ENCODE peak calls at places on chromosomes 6 and 20, in four cellular contexts. One of them, this sample, is unnamed.

GRCh38 chr6:138891255-138891986 is 95.5 kb downstream of the ECT2L start:
- DNase-seq in K562: no peak
- DNase-seq in GM12878: no peak
- DNase-seq in HepG2: no peak
- DNase-seq in this sample: no peak

GRCh38 chr6:114287461-114287860 is 55.4 kb downstream of the HS3ST5 start:
- DNase-seq in K562: no peak
- DNase-seq in GM12878: no peak
- DNase-seq in HepG2: no peak
- DNase-seq in this sample: no peak

GRCh38 chr6:134741193-134741521 is 208.7 kb downstream of the ALDH8A1 start:
- DNase-seq in K562: no peak
- DNase-seq in GM12878: no peak
- DNase-seq in HepG2: no peak
- DNase-seq in this sample: no peak

GRCh38 chr20:59016795-59017492 is 2.3 kb upstream of the TUBB1 start:
- DNase-seq in K562: no peak
- DNase-seq in GM12878: no peak
- DNase-seq in HepG2: peak
- DNase-seq in this sample: no peak

GRCh38 chr6:160851031-160851430 is 140.5 kb upstream of the MAP3K4 start:
- DNase-seq in K562: no peak
- DNase-seq in GM12878: no peak
- DNase-seq in HepG2: no peak
- DNase-seq in this sample: no peak

GRCh38 chr20:25290646-25291431 is 43.0 kb downstream of the PYGB start:
- DNase-seq in K562: no peak
- DNase-seq in GM12878: no peak
- DNase-seq in HepG2: no peak
- DNase-seq in this sample: no peak

GRCh38 chr6:52511572-52512151 is 65.2 kb downstream of the TRAM2 start:
- DNase-seq in K562: no peak
- DNase-seq in GM12878: no peak
- DNase-seq in HepG2: no peak
- DNase-seq in this sample: no peak

GRCh38 chr6:43334466-43335095 is 26.0 kb upstream of the CRIP3 start:
- DNase-seq in K562: peak
- DNase-seq in GM12878: no peak
- DNase-seq in HepG2: peak
- DNase-seq in this sample: no peak

GRCh38 chr6:16851758-16852157 is 90.5 kb upstream of the ATXN1 start:
- DNase-seq in K562: no peak
- DNase-seq in GM12878: peak
- DNase-seq in HepG2: no peak
- DNase-seq in this sample: no peak

DNA sequence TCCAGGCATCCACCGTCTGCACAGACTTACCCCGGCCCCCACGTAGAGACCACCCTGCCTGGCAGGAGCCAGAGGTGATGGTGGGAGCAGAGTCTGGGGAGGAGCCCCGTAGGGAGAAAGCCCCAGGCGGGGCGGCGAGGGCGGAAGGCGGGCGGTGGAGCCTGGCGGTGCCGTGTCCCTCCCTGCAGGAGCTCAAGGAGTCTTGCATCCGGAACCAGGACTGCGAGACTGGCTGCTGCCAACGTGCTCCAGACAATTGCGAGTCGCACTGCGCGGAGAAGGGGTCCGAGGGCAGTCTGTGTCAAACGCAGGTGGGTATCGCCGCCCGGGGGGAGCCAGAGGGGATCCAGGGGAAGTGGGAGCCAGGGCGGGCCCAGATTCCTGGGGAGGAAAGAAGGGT is 6.0 kb downstream of the CLPSL1 start:
- DNase-seq in K562: peak
- DNase-seq in GM12878: no peak
- DNase-seq in HepG2: no peak
- DNase-seq in this sample: no peak
- TF ChIP-seq EZH2 in K562: no peak
- TF ChIP-seq EZH2 in GM12878: no peak
- TF ChIP-seq EZH2 in HepG2: no peak
- TF ChIP-seq EZH2 in this sample: no peak

DNA sequence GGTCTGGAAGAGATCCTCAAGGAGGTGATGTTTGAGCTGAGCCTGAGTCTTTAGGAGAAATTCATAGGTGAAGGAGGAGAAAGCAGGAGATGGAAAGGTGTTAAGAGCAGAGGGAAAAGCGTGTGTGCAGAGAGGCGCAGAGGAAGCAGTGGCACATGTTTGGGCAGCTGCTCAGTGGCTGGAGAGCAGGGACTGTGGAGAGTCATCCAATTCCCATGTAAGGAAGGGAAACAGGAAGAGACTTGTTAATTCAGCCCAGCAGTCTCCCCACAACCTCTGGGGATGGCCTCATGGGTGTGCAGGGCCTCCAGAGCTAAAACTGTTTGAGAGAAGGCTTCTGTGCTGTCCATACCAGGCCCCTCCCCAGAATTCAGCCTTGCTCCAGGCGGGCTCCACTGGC is 16.2 kb downstream of the AAR2 start:
- DNase-seq in K562: no peak
- DNase-seq in GM12878: no peak
- DNase-seq in HepG2: no peak
- DNase-seq in this sample: no peak
- TF ChIP-seq TAF1 in K562: no peak
- TF ChIP-seq TAF1 in GM12878: no peak
- TF ChIP-seq TAF1 in HepG2: no peak
- TF ChIP-seq TAF1 in this sample: no peak

GRCh38 chr20:57065646-57066045 is 200.8 kb downstream of the BMP7 start:
- DNase-seq in K562: no peak
- DNase-seq in GM12878: no peak
- DNase-seq in HepG2: no peak
- DNase-seq in this sample: no peak

GRCh38 chr20:57066126-57066900 is 200.1 kb downstream of the BMP7 start:
- DNase-seq in K562: no peak
- DNase-seq in GM12878: no peak
- DNase-seq in HepG2: no peak
- DNase-seq in this sample: no peak

GRCh38 chr20:57062241-57062640 is 204.2 kb downstream of the BMP7 start:
- DNase-seq in K562: no peak
- DNase-seq in GM12878: no peak
- DNase-seq in HepG2: no peak
- DNase-seq in this sample: no peak

GRCh38 chr20:57062696-57063270 is 203.7 kb downstream of the BMP7 start:
- DNase-seq in K562: no peak
- DNase-seq in GM12878: no peak
- DNase-seq in HepG2: no peak
- DNase-seq in this sample: no peak

GRCh38 chr20:57064836-57065235 is 201.6 kb downstream of the BMP7 start:
- DNase-seq in K562: no peak
- DNase-seq in GM12878: no peak
- DNase-seq in HepG2: no peak
- DNase-seq in this sample: no peak
- TF ChIP-seq EZH2 in K562: no peak
- TF ChIP-seq EZH2 in GM12878: no peak
- TF ChIP-seq EZH2 in HepG2: no peak
- TF ChIP-seq EZH2 in this sample: no peak

GRCh38 chr6:156167289-156168076 is 609.7 kb upstream of the ARID1B start:
- DNase-seq in K562: no peak
- DNase-seq in GM12878: no peak
- DNase-seq in HepG2: no peak
- DNase-seq in this sample: no peak

GRCh38 chr6:156166093-156166492 is 611.1 kb upstream of the ARID1B start:
- DNase-seq in K562: no peak
- DNase-seq in GM12878: no peak
- DNase-seq in HepG2: no peak
- DNase-seq in this sample: no peak

GRCh38 chr6:156174026-156174880 is 602.9 kb upstream of the ARID1B start:
- DNase-seq in K562: no peak
- DNase-seq in GM12878: no peak
- DNase-seq in HepG2: no peak
- DNase-seq in this sample: no peak

GRCh38 chr6:156164701-156165454 is 612.3 kb upstream of the ARID1B start:
- DNase-seq in K562: no peak
- DNase-seq in GM12878: no peak
- DNase-seq in HepG2: no peak
- DNase-seq in this sample: no peak

DNA sequence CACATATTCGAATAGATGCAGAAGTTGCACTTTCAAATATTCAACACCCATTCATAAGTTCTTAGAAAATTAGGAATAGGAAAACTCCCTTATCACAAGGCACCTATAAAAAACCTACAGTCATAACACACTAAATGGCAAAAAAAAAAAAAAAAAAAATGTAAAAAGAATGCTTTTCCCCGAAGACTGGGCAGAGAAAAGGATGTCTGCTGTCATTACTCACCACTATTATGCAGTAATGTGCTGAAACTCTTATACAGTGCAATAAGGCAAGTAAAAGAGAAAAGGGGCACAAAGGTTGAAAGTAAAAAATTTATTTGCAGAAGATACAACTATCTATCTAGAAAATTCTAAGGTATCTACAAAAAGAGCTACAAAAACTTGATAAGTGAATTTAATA is 607.8 kb upstream of the ARID1B start:
- DNase-seq in K562: no peak
- DNase-seq in GM12878: no peak
- DNase-seq in HepG2: no peak
- DNase-seq in this sample: no peak
- TF ChIP-seq TAF1 in K562: no peak
- TF ChIP-seq TAF1 in GM12878: no peak
- TF ChIP-seq TAF1 in HepG2: no peak
- TF ChIP-seq TAF1 in this sample: no peak

GRCh38 chr20:2295286-2295685 is 515 bp upstream of the TGM3 start:
- DNase-seq in K562: no peak
- DNase-seq in GM12878: no peak
- DNase-seq in HepG2: no peak
- DNase-seq in this sample: no peak

GRCh38 chr20:2293971-2294370 is 1.8 kb upstream of the TGM3 start:
- DNase-seq in K562: no peak
- DNase-seq in GM12878: no peak
- DNase-seq in HepG2: no peak
- DNase-seq in this sample: no peak

GRCh38 chr20:2295886-2296544 is at the start of gene TGM3:
- DNase-seq in K562: no peak
- DNase-seq in GM12878: no peak
- DNase-seq in HepG2: no peak
- DNase-seq in this sample: no peak

GRCh38 chr20:2292711-2293110 is 3.1 kb upstream of the TGM3 start:
- DNase-seq in K562: no peak
- DNase-seq in GM12878: no peak
- DNase-seq in HepG2: no peak
- DNase-seq in this sample: no peak

GRCh38 chr20:2293486-2293885 is 2.3 kb upstream of the TGM3 start:
- DNase-seq in K562: no peak
- DNase-seq in GM12878: no peak
- DNase-seq in HepG2: no peak
- DNase-seq in this sample: no peak
- TF ChIP-seq EZH2 in K562: no peak
- TF ChIP-seq EZH2 in GM12878: no peak
- TF ChIP-seq EZH2 in HepG2: no peak
- TF ChIP-seq EZH2 in this sample: no peak

DNA sequence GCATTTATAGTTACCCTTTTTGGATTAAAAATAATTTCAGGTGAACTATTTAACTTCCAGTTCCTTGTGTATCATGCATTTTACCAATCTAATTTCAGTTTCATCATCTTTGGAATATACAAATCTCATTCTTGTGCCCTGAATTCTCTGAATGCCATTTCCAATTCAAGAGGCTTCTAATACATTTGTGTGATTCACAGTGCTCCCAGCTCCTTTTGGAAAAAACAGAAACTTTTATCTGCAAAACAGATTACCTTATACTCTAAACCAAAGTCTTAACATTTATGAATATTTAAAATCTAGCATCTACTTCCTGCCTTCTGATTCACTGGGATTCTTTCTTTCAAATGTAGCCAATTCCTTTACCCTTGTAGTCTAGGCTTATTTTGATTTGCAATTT is 11.1 kb upstream of the PEX7 start:
- DNase-seq in K562: no peak
- DNase-seq in GM12878: no peak
- DNase-seq in HepG2: no peak
- DNase-seq in this sample: no peak
- TF ChIP-seq TAF1 in K562: no peak
- TF ChIP-seq TAF1 in GM12878: no peak
- TF ChIP-seq TAF1 in HepG2: no peak
- TF ChIP-seq TAF1 in this sample: no peak

GRCh38 chr20:62816879-62817873 is at the start of gene COL9A3:
- DNase-seq in K562: peak
- DNase-seq in GM12878: no peak
- DNase-seq in HepG2: peak
- DNase-seq in this sample: no peak
- TF ChIP-seq EZH2 in K562: no peak
- TF ChIP-seq EZH2 in GM12878: no peak
- TF ChIP-seq EZH2 in HepG2: no peak
- TF ChIP-seq EZH2 in this sample: no peak

GRCh38 chr6:84758486-84758885 is 5.9 kb downstream of the TBX18 start:
- DNase-seq in K562: no peak
- DNase-seq in GM12878: no peak
- DNase-seq in HepG2: no peak
- DNase-seq in this sample: no peak
- TF ChIP-seq TAF1 in K562: no peak
- TF ChIP-seq TAF1 in GM12878: no peak
- TF ChIP-seq TAF1 in HepG2: no peak
- TF ChIP-seq TAF1 in this sample: no peak

GRCh38 chr20:64038252-64038578 is 2.2 kb downstream of the C20orf204 start:
- DNase-seq in K562: peak
- DNase-seq in GM12878: no peak
- DNase-seq in HepG2: no peak
- DNase-seq in this sample: no peak
- TF ChIP-seq EZH2 in K562: no peak
- TF ChIP-seq EZH2 in GM12878: no peak
- TF ChIP-seq EZH2 in HepG2: no peak
- TF ChIP-seq EZH2 in this sample: peak

GRCh38 chr20:50551288-50551687 is 41.1 kb downstream of the PTPN1 start:
- DNase-seq in K562: no peak
- DNase-seq in GM12878: no peak
- DNase-seq in HepG2: no peak
- DNase-seq in this sample: no peak

GRCh38 chr20:50547956-50548355 is 37.8 kb downstream of the PTPN1 start:
- DNase-seq in K562: no peak
- DNase-seq in GM12878: no peak
- DNase-seq in HepG2: no peak
- DNase-seq in this sample: no peak

GRCh38 chr20:50548396-50548795 is 38.2 kb downstream of the PTPN1 start:
- DNase-seq in K562: no peak
- DNase-seq in GM12878: no peak
- DNase-seq in HepG2: no peak
- DNase-seq in this sample: no peak

GRCh38 chr20:50552979-50553378 is 42.8 kb downstream of the PTPN1 start:
- DNase-seq in K562: no peak
- DNase-seq in GM12878: no peak
- DNase-seq in HepG2: no peak
- DNase-seq in this sample: no peak

DNA sequence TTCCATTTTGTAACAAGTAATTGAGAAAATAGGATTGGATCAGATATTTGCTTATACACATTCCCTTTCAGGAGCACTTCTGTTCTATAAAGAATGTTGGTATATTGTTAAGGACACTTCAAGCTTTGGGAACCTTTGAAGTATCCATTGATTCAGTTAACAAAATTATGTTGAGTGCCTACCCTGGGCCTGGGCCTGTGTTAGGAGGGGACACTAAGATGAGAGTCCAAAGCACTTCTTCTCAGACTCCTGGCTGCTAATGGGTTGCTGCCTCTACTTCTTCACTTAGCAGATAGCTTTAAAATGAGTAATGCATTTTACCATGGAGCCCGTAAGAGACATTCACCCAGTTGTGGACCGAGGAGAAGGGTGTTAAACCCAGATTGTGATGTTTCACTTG is 40.3 kb downstream of the PTPN1 start:
- DNase-seq in K562: no peak
- DNase-seq in GM12878: no peak
- DNase-seq in HepG2: no peak
- DNase-seq in this sample: no peak
- TF ChIP-seq TAF1 in K562: no peak
- TF ChIP-seq TAF1 in GM12878: no peak
- TF ChIP-seq TAF1 in HepG2: no peak
- TF ChIP-seq TAF1 in this sample: no peak